ENCODE peak calls at places on chromosomes 11 and 22, in four cellular contexts. L is NCI-H460, Z is SW 1271, G is amniotic epithelial cell. K is an unnamed sample.

GRCh38 chr11:13701506-13701905 is 33.0 kb downstream of the FAR1 start:
- DNase-seq in L (no peak), Z (no peak), G (no peak), K (no peak)

GRCh38 chr11:133927690-133928627 is 28.8 kb downstream of the IGSF9B start:
- DNase-seq in L (peak; percentile 55), Z (peak; percentile 17), G (peak; percentile 32), K (peak; percentile 58)

GRCh38 chr22:26056455-26056854 is 112.8 kb upstream of the SEZ6L start:
- DNase-seq in L (no peak), Z (no peak), G (no peak), K (no peak)

GRCh38 chr22:18110194-18110943 is at the start of gene TUBA8:
- DNase-seq in L (no peak), Z (no peak), G (no peak), K (no peak)

GRCh38 chr22:35173655-35174054 is 83.6 kb upstream of the HMGXB4 start:
- DNase-seq in L (no peak), Z (no peak), G (no peak), K (no peak)

GRCh38 chr22:43867839-43868652 is 5.7 kb upstream of the SULT4A1 start:
- DNase-seq in L (peak; percentile 49), Z (no peak), G (peak; percentile 62), K (peak; percentile 61)

GRCh38 chr11:71253794-71254193 is 1.4 kb upstream of the SHANK2 start:
- DNase-seq in L (no peak), Z (no peak), G (no peak), K (no peak)

GRCh38 chr22:19357270-19358105 is 66.0 kb upstream of the CLTCL1 start:
- DNase-seq in L (no peak), Z (no peak), G (no peak), K (no peak)

GRCh38 chr11:107720305-107720775 is 8.5 kb upstream of the SLN start:
- DNase-seq in L (no peak), Z (no peak), G (no peak), K (no peak)

GRCh38 chr11:116169776-116170175 is 603.0 kb downstream of the BUD13 start:
- DNase-seq in L (no peak), Z (no peak), G (no peak), K (no peak)

GRCh38 chr11:2077061-2077802 is 62.0 kb downstream of the IGF2 start:
- DNase-seq in L (no peak), Z (peak; percentile 55), G (peak; percentile 95), K (no peak)

GRCh38 chr11:61888043-61888442 is 3.3 kb downstream of the FADS3 start:
- DNase-seq in L (no peak), Z (peak; percentile 88), G (peak; percentile 78), K (no peak)

GRCh38 chr22:17903564-17904295 is 120.6 kb downstream of the MICAL3 start:
- DNase-seq in L (no peak), Z (no peak), G (no peak), K (no peak)

GRCh38 chr11:62552931-62553838 is 6.6 kb upstream of the AHNAK start:
- DNase-seq in L (peak; percentile 86), Z (peak; percentile 93), G (peak; percentile 94), K (peak; percentile 82)

GRCh38 chr22:44658371-44658953 is 43.5 kb upstream of the PRR5 start:
- DNase-seq in L (no peak), Z (no peak), G (peak; percentile 67), K (no peak)